ENCODE peak calls at places on chromosomes 5 and 9, in eight cellular contexts. X, T, S, N, O, P, Q and M are unnamed samples.

GRCh38 chr5:63456279-63456678 is 506.0 kb downstream of the HTR1A start:
- DNase-seq in S (peak; percentile 8), T (no peak), N (no peak), Q (no peak), O (no peak), X (no peak), P (no peak), M (no peak)

GRCh38 chr5:174720066-174720611 is 4.2 kb upstream of the MSX2 start:
- DNase-seq in P (no peak), N (peak; percentile 47), Q (no peak), S (no peak), X (no peak), O (no peak), T (peak; percentile 90), M (no peak)

GRCh38 chr9:18324928-18325327 is 149.0 kb upstream of the ADAMTSL1 start:
- DNase-seq in X (no peak), O (no peak), S (no peak), N (no peak), P (peak; percentile 46), Q (no peak), T (no peak), M (no peak)

GRCh38 chr9:83011611-83012010 is 51.3 kb downstream of the RASEF start:
- DNase-seq in N (no peak), T (no peak), X (no peak), S (no peak), Q (no peak), O (no peak), P (peak; percentile 72), M (no peak)

GRCh38 chr5:177335701-177336065 is 15.8 kb downstream of the LMAN2 start:
- DNase-seq in N (no peak), P (no peak), T (no peak), X (no peak), Q (no peak), O (no peak), S (no peak), M (no peak)

GRCh38 chr5:56257010-56257409 is 23.9 kb upstream of the ANKRD55 start:
- DNase-seq in P (no peak), X (no peak), S (no peak), O (no peak), Q (no peak), N (no peak), T (no peak), M (no peak)

GRCh38 chr9:109258619-109259321 is 62.1 kb downstream of the EPB41L4B start:
- DNase-seq in X (no peak), T (peak; percentile 83), O (no peak), P (no peak), N (peak; percentile 76), Q (no peak), S (no peak), M (no peak)

GRCh38 chr5:124936626-124936933 is 190.1 kb upstream of the ZNF608 start:
- DNase-seq in O (no peak), Q (no peak), S (no peak), T (no peak), X (no peak), P (no peak), N (no peak), M (no peak)

GRCh38 chr9:85425153-85425611 is 316.6 kb downstream of the AGTPBP1 start:
- DNase-seq in T (peak; percentile 98), S (peak; percentile 64), N (peak; percentile 84), O (peak; percentile 41), Q (no peak), P (no peak), X (no peak), M (no peak)

GRCh38 chr5:151063136-151063544 is 17.7 kb downstream of the TNIP1 start:
- DNase-seq in Q (no peak), O (peak; percentile 60), X (no peak), S (peak; percentile 79), P (peak; percentile 87), T (no peak), N (no peak), M (peak; percentile 48)

GRCh38 chr5:13632676-13633075 is 311.8 kb downstream of the DNAH5 start:
- DNase-seq in Q (no peak), T (no peak), S (no peak), P (peak; percentile 36), X (no peak), N (no peak), O (no peak), M (no peak)

GRCh38 chr5:119943148-119943547 is 313.8 kb downstream of the FAM170A start:
- DNase-seq in Q (no peak), T (no peak), O (no peak), N (no peak), S (peak; percentile 31), X (no peak), P (peak; percentile 28), M (no peak)

GRCh38 chr9:109705515-109705914 is 74.5 kb upstream of the PALM2AKAP2 start:
- DNase-seq in P (peak; percentile 69), N (peak; percentile 31), X (no peak), T (no peak), S (peak; percentile 42), Q (no peak), O (no peak), M (no peak)

GRCh38 chr5:23877847-23878246 is 370.4 kb downstream of the PRDM9 start:
- DNase-seq in X (no peak), N (no peak), S (no peak), P (no peak), T (no peak), Q (no peak), O (no peak), M (no peak)

GRCh38 chr5:140545606-140546005 is 1.9 kb upstream of the EIF4EBP3 start:
- DNase-seq in O (no peak), Q (peak; percentile 29), X (no peak), T (no peak), N (no peak), P (no peak), S (no peak), M (no peak)

GRCh38 chr9:19446361-19446861 is 37.6 kb downstream of the ACER2 start:
- DNase-seq in X (no peak), O (no peak), S (no peak), P (no peak), Q (no peak), T (peak; percentile 61), N (peak; percentile 51), M (no peak)

GRCh38 chr9:117725426-117725887 is 21.3 kb downstream of the TLR4 start:
- DNase-seq in N (no peak), P (no peak), X (no peak), O (no peak), S (peak; percentile 69), Q (no peak), T (no peak), M (no peak)

GRCh38 chr5:141692919-141693848 is 11.2 kb upstream of the ARAP3 start:
- DNase-seq in T (no peak), O (no peak), S (peak; percentile 45), N (peak; percentile 29), X (no peak), Q (no peak), P (peak; percentile 55), M (no peak)

GRCh38 chr5:141691286-141691866 is 9.3 kb upstream of the ARAP3 start:
- DNase-seq in P (no peak), S (no peak), T (no peak), X (no peak), N (no peak), Q (no peak), O (no peak), M (no peak)

GRCh38 chr5:141691867-141692532 is 10.0 kb upstream of the ARAP3 start:
- DNase-seq in X (peak; percentile 88), Q (peak; percentile 93), P (peak; percentile 60), N (peak; percentile 90), T (peak; percentile 96), S (peak; percentile 85), O (peak; percentile 85), M (peak; percentile 88)

GRCh38 chr5:141694479-141694878 is 12.4 kb upstream of the ARAP3 start:
- DNase-seq in P (no peak), X (no peak), T (no peak), Q (no peak), S (no peak), O (no peak), N (no peak), M (no peak)

DNA sequence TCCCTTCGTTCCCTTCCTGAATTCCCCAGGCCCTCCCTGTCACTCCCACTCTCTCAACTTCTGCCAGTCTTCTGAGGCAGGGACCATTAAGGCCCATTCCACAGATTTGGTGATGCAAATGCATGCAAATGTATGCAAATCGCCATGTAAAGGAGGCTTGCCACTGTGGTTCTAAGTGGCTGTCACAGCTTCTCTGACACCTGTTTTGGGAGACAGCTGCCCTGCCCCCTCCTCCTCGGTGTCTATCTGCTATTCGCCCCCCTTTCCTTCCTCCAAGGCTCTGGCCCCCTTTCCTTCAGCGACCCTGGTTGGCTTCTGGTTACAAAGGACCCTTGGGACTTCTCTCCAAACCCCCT is 10.5 kb upstream of the ARAP3 start:
- DNase-seq in X (no peak), P (no peak), N (no peak), S (no peak), T (no peak), O (no peak), Q (no peak), M (no peak)
- H3K4me3 ChIP-seq in X (peak overlapping the region; percentile 38), P (peak overlapping the region; percentile 43), N (peak overlapping the region; percentile 46), S (peak overlapping the region; percentile 17), T (peak overlapping the region; percentile 79), O (peak overlapping the region; percentile 37), Q (peak overlapping the region; percentile 30), M (no peak overlapping the region)

GRCh38 chr9:102032614-102033013 is 294.2 kb upstream of the GRIN3A start:
- DNase-seq in N (no peak), S (no peak), Q (no peak), X (no peak), T (no peak), O (no peak), P (no peak), M (no peak)
- H3K9me3 ChIP-seq in N (peaks cover 10% of the 10 kb centered on the region), S (no peaks in the 10 kb centered on the region), Q (no peaks in the 10 kb centered on the region), X (no peaks in the 10 kb centered on the region), T (peaks cover 8% of the 10 kb centered on the region), O (peaks cover 10% of the 10 kb centered on the region), P (peaks cover 10% of the 10 kb centered on the region), M (no peaks in the 10 kb centered on the region)

GRCh38 chr9:107251756-107252322 is 31.2 kb upstream of the RAD23B start:
- DNase-seq in O (peak; percentile 57), X (no peak), N (no peak), P (peak; percentile 95), T (no peak), S (peak; percentile 86), Q (no peak), M (peak; percentile 58)
- H3K27ac ChIP-seq in O (peak overlapping the region; percentile 66), X (peak overlapping the region; percentile 75), N (no peak overlapping the region), P (peak overlapping the region; percentile 57), T (no peak overlapping the region), S (no peak overlapping the region), Q (peak overlapping the region; percentile 52), M (peak overlapping the region; percentile 59)

GRCh38 chr9:98045234-98046160 is 11.0 kb upstream of the NANS start:
- DNase-seq in N (no peak), X (no peak), O (no peak), T (no peak), Q (no peak), P (no peak), S (no peak), M (no peak)

GRCh38 chr9:98049668-98050067 is 6.9 kb upstream of the NANS start:
- DNase-seq in O (no peak), Q (no peak), T (no peak), X (no peak), S (no peak), P (no peak), N (no peak), M (no peak)

GRCh38 chr9:98047002-98047401 is 9.5 kb upstream of the NANS start:
- DNase-seq in Q (no peak), P (no peak), S (no peak), T (no peak), X (no peak), N (no peak), O (no peak), M (no peak)

GRCh38 chr9:98043921-98044320 is 12.6 kb upstream of the NANS start:
- DNase-seq in S (no peak), O (no peak), Q (no peak), N (no peak), X (no peak), P (no peak), T (no peak), M (no peak)

GRCh38 chr9:98046161-98046543 is 10.4 kb upstream of the NANS start:
- DNase-seq in T (no peak), O (no peak), X (no peak), N (no peak), Q (no peak), S (no peak), P (no peak), M (no peak)
- H3K4me3 ChIP-seq in T (no peak overlapping the region), O (no peak overlapping the region), X (no peak overlapping the region), N (no peak overlapping the region), Q (no peak overlapping the region), S (no peak overlapping the region), P (no peak overlapping the region), M (no peak overlapping the region)